ENCODE peak calls at places on chromosomes 5 and 9, in eight cellular contexts. A is fibroblast of mammary gland, G is AG04450, F is tibial artery, L is HCT116, K is neural progenitor cell, B is fibroblast of lung, S is HFF-Myc. C is an unnamed sample.

GRCh38 chr5:53482717-53483638 is 2.5 kb downstream of the FST start:
- DNase-seq in A (peak), G (no peak), F (peak), L (no peak), K (peak), B (peak), S (no peak), C (peak)

GRCh38 chr5:142215915-142216681 is 107.5 kb downstream of the NDFIP1 start:
- DNase-seq in A (peak), G (peak), F (peak), L (peak), K (no peak), B (peak), S (peak), C (peak)

GRCh38 chr5:373710-374602 is 52.4 kb downstream of the AHRR start:
- DNase-seq in A (peak), G (no peak), F (peak), L (no peak), K (peak), B (peak), S (no peak), C (peak)

GRCh38 chr9:115944166-115944948 is 209.2 kb upstream of the PAPPA start:
- DNase-seq in A (peak), G (peak), F (peak), L (no peak), K (peak), B (peak), S (peak), C (peak)

GRCh38 chr9:89743576-89744254 is 138.9 kb downstream of the GADD45G start:
- DNase-seq in A (no peak), G (no peak), F (no peak), L (no peak), K (peak), B (no peak), S (no peak), C (no peak)

GRCh38 chr9:96061293-96061987 is 185.9 kb downstream of the ERCC6L2 start:
- DNase-seq in A (peak), G (no peak), F (no peak), L (peak), K (peak), B (peak), S (no peak), C (peak)

GRCh38 chr5:168706655-168707069 is 127.5 kb upstream of the PANK3 start:
- DNase-seq in A (peak), G (no peak), F (peak), L (peak), K (peak), B (peak), S (no peak), C (peak)

GRCh38 chr9:118522093-118523028 is 818.2 kb downstream of the TLR4 start:
- DNase-seq in A (peak), G (no peak), F (no peak), L (no peak), K (peak), B (peak), S (no peak), C (peak)

GRCh38 chr5:147223951-147224791 is 10.7 kb upstream of the STK32A start:
- DNase-seq in A (peak), G (no peak), F (no peak), L (peak), K (peak), B (peak), S (peak), C (peak)

GRCh38 chr5:6250121-6250520 is 128.2 kb downstream of the MED10 start:
- DNase-seq in A (no peak), G (no peak), F (no peak), L (no peak), K (no peak), B (no peak), S (no peak), C (no peak)

GRCh38 chr5:37090781-37091180 is 158.4 kb downstream of the CPLANE1 start:
- DNase-seq in A (peak), G (peak), F (no peak), L (no peak), K (no peak), B (no peak), S (no peak), C (peak)

GRCh38 chr5:15515229-15515628 is 15.2 kb downstream of the FBXL7 start:
- DNase-seq in A (no peak), G (no peak), F (no peak), L (no peak), K (no peak), B (no peak), S (no peak), C (peak)

GRCh38 chr9:126735482-126735881 is 69.4 kb upstream of the ZBTB43 start:
- DNase-seq in A (no peak), G (no peak), F (no peak), L (no peak), K (no peak), B (no peak), S (no peak), C (no peak)

GRCh38 chr5:140339636-140340035 is 6.8 kb downstream of the HBEGF start:
- DNase-seq in A (no peak), G (no peak), F (no peak), L (no peak), K (no peak), B (no peak), S (no peak), C (no peak)

GRCh38 chr5:74993743-74994142 is 58.6 kb downstream of the GCNT4 start:
- DNase-seq in A (no peak), G (no peak), F (no peak), L (no peak), K (no peak), B (no peak), S (no peak), C (no peak)

GRCh38 chr5:1140188-1140817 is 28.4 kb upstream of the SLC12A7 start:
- DNase-seq in A (peak), G (no peak), F (no peak), L (peak), K (peak), B (peak), S (no peak), C (peak)

GRCh38 chr9:74036549-74037231 is 460.4 kb upstream of the RORB start:
- DNase-seq in A (peak), G (no peak), F (no peak), L (no peak), K (no peak), B (peak), S (no peak), C (no peak)

GRCh38 chr9:5557606-5558587 is 47.6 kb downstream of the PDCD1LG2 start:
- DNase-seq in A (no peak), G (no peak), F (peak), L (no peak), K (peak), B (peak), S (no peak), C (no peak)

GRCh38 chr5:55096186-55096585 is 6.3 kb upstream of the GZMA start:
- DNase-seq in A (no peak), G (no peak), F (no peak), L (no peak), K (no peak), B (no peak), S (no peak), C (no peak)

GRCh38 chr9:113664176-113664875 is 200.8 kb downstream of the RGS3 start:
- DNase-seq in A (no peak), G (no peak), F (no peak), L (no peak), K (no peak), B (no peak), S (no peak), C (no peak)

GRCh38 chr5:125093776-125094175 is 347.3 kb upstream of the ZNF608 start:
- DNase-seq in A (peak), G (no peak), F (no peak), L (peak), K (no peak), B (peak), S (no peak), C (peak)

GRCh38 chr5:37663538-37663937 is 176.3 kb downstream of the GDNF start:
- DNase-seq in A (no peak), G (no peak), F (no peak), L (no peak), K (peak), B (no peak), S (no peak), C (no peak)

GRCh38 chr9:133780962-133781827 is 43.0 kb upstream of the SARDH start:
- DNase-seq in A (no peak), G (no peak), F (no peak), L (no peak), K (no peak), B (no peak), S (no peak), C (no peak)

GRCh38 chr5:95735436-95735835 is 4.3 kb downstream of the RHOBTB3 start:
- DNase-seq in A (no peak), G (no peak), F (no peak), L (no peak), K (no peak), B (peak), S (no peak), C (no peak)
- H3K4me3 ChIP-seq in A (no peak), G (peak), F (no peak), L (no peak), K (no peak), B (peak), S (peak), C (peak)

DNA sequence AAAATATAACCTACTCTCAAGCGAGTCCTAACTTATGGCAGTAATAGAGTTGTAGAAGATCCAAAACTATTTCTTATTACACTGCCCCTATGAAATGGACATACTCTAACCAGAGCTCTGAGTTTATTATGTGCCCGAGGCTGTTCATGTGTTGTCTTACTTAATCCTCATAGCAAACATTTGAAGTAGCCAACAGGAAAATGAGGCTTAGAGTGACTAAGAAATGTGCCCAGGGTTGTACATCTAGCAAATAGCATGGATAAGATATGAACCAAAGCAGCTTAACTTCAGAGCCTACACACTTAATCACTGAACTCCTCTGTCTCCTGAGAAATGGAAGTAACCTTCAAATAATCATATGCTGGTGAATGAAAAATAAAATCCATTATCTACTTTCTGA is 1551.7 kb downstream of the MAT2B start:
- DNase-seq in A (no peak), G (no peak), F (no peak), L (no peak), K (no peak), B (no peak), S (no peak), C (no peak)
- TF ChIP-seq CTCF in A (no peak), G (no peak), F (no peak), L (no peak), K (no peak), B (no peak), S (no peak), C (no peak)

DNA sequence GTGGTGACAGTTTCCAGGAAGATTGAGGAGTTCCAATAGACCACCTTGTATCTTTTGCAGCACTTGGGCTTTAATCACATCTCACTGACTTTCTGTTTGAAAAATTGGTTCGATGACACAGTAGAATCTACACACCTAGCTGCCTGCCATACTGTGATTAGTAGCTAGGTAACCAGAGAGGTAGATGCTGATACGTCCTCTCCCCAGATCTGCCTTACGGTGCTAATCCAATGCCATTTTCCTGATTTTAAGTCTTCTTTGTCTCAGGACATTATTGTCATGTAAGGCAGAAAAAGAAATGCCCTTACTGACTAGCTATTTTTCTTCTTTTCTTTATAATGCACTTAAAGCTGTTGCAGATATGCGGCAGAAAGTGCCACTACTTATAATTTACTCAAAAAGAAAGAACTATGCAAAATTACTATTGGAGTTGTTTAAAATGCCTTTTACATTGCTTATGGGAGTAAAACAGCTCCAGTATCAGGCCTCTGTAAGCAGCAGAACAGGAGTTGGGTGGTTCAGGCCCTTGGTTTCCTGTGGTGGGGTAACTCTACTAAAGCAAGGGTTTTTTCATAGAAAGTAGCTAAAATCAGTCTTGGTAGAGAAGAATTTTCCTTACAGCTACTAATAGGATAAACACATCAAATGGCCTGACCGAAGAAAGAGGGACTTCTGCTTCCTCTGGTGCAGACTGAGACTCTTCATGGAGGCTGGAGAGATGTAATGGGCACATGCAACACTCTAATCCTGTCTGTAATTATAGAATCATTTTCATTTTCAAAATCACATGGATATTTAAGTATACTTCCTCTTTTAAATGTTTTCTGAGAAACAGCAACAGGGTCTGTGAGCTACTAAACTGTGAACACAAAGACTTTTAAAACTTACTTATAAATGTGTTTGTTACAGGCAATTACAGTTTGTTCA is 177.2 kb downstream of the MAPKAP1 start:
- DNase-seq in A (no peak), G (no peak), F (no peak), L (no peak), K (no peak), B (no peak), S (no peak), C (no peak)
- H3K4me3 ChIP-seq in A (no peak), G (no peak), F (no peak), L (no peak), K (no peak), B (no peak), S (no peak), C (no peak)

GRCh38 chr9:15484802-15485201 is 26.0 kb downstream of the PSIP1 start:
- DNase-seq in A (no peak), G (no peak), F (no peak), L (no peak), K (no peak), B (no peak), S (no peak), C (no peak)

GRCh38 chr9:15491950-15492349 is 18.8 kb downstream of the PSIP1 start:
- DNase-seq in A (no peak), G (no peak), F (no peak), L (no peak), K (no peak), B (no peak), S (no peak), C (no peak)

GRCh38 chr9:15482146-15482545 is 28.6 kb downstream of the PSIP1 start:
- DNase-seq in A (peak), G (no peak), F (no peak), L (no peak), K (no peak), B (no peak), S (no peak), C (no peak)

DNA sequence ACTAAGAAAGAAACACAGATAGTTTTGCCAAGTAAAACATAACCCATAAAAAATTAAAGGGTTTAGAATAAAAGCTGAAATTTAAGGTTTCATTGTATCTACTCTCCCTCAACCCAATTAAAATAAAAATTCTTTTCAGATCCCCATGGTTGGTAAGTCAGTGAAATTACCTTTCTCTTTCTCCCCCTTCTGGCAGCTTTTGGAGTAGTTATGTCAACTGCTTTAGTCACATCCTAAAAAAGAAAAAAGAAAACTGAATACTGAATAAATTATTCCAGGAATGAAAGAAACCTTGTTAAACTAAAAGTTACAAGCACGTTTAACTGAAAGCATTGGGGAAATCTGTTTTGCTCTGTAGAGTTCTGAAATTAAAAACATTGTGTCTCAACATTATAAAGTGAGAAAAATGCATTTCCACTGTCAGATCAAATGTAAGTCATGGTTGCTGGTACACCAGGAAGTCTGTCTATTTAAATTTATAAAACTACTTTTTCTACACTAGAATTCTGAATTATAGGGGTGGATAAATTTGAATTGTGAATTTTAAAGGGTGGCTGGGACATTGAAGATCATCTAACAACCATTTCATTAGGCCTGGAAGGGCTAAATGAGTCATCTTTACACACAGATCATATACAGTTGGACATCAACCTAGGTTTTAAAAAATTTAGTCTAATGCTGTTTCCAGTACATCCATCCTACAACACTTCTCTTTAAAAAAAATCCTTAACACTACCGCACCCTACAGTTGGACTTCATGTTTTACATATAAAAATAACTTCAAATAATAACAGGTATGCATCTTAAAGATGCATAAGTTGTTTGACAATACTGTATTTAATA is 24.7 kb downstream of the PSIP1 start:
- DNase-seq in A (peak), G (no peak), F (no peak), L (no peak), K (peak), B (no peak), S (no peak), C (peak)
- TF ChIP-seq CTCF in A (peak), G (peak), F (peak), L (peak), K (peak), B (peak), S (peak), C (peak)

GRCh38 chr9:137221477-137222111 is 446 bp downstream of the RNF208 start:
- DNase-seq in A (no peak), G (no peak), F (no peak), L (no peak), K (peak), B (no peak), S (no peak), C (no peak)
- H3K4me3 ChIP-seq in A (no peak), G (peak), F (peak), L (peak), K (peak), B (peak), S (peak), C (peak)

C was measured in choroid plexus epithelial cell.